ENCODE peak calls at places on chromosome 4, in nine cellular contexts. One of them, this sample, is unnamed.

GRCh38 chr4:149836546-149836945 is 20.9 kb upstream of the IQCM start:
- DNase-seq in RWPE2: no peak
- DNase-seq in lower lobe of right lung: no peak
- DNase-seq in H9: no peak
- DNase-seq in sigmoid colon: no peak
- DNase-seq in D721Med: no peak
- DNase-seq in cardiac fibroblast: no peak
- DNase-seq in GM13976: no peak
- DNase-seq in mesothelial cell of epicardium: no peak
- DNase-seq in this sample: no peak

GRCh38 chr4:41542526-41543270 is 4.7 kb downstream of the LIMCH1 start:
- DNase-seq in lower lobe of right lung: no peak
- DNase-seq in GM13976: no peak
- DNase-seq in mesothelial cell of epicardium: no peak
- DNase-seq in H9: no peak
- DNase-seq in cardiac fibroblast: peak; percentile 32
- DNase-seq in sigmoid colon: no peak
- DNase-seq in RWPE2: no peak
- DNase-seq in D721Med: no peak
- DNase-seq in this sample: no peak

GRCh38 chr4:3704669-3705068 is 61.5 kb upstream of the ADRA2C start:
- DNase-seq in cardiac fibroblast: no peak
- DNase-seq in sigmoid colon: no peak
- DNase-seq in mesothelial cell of epicardium: no peak
- DNase-seq in D721Med: no peak
- DNase-seq in RWPE2: no peak
- DNase-seq in lower lobe of right lung: peak; percentile 23
- DNase-seq in H9: no peak
- DNase-seq in GM13976: no peak
- DNase-seq in this sample: no peak

GRCh38 chr4:154722262-154722661 is 21.5 kb upstream of the LRAT start:
- DNase-seq in mesothelial cell of epicardium: no peak
- DNase-seq in cardiac fibroblast: no peak
- DNase-seq in RWPE2: no peak
- DNase-seq in sigmoid colon: no peak
- DNase-seq in lower lobe of right lung: no peak
- DNase-seq in GM13976: no peak
- DNase-seq in H9: no peak
- DNase-seq in D721Med: no peak
- DNase-seq in this sample: no peak

GRCh38 chr4:27189683-27190082 is 329.0 kb downstream of the STIM2 start:
- DNase-seq in sigmoid colon: no peak
- DNase-seq in lower lobe of right lung: no peak
- DNase-seq in mesothelial cell of epicardium: no peak
- DNase-seq in cardiac fibroblast: no peak
- DNase-seq in GM13976: no peak
- DNase-seq in D721Med: no peak
- DNase-seq in RWPE2: no peak
- DNase-seq in H9: no peak
- DNase-seq in this sample: no peak

GRCh38 chr4:75621715-75622114 is 8.6 kb downstream of the CDKL2 start:
- DNase-seq in mesothelial cell of epicardium: no peak
- DNase-seq in H9: no peak
- DNase-seq in cardiac fibroblast: no peak
- DNase-seq in GM13976: no peak
- DNase-seq in D721Med: no peak
- DNase-seq in sigmoid colon: no peak
- DNase-seq in RWPE2: no peak
- DNase-seq in lower lobe of right lung: no peak
- DNase-seq in this sample: no peak

GRCh38 chr4:100288167-100288566 is 97.9 kb upstream of the DDIT4L start:
- DNase-seq in cardiac fibroblast: peak; percentile 43
- DNase-seq in RWPE2: no peak
- DNase-seq in GM13976: no peak
- DNase-seq in sigmoid colon: no peak
- DNase-seq in lower lobe of right lung: no peak
- DNase-seq in D721Med: no peak
- DNase-seq in H9: no peak
- DNase-seq in mesothelial cell of epicardium: no peak
- DNase-seq in this sample: no peak

GRCh38 chr4:185997287-185997686 is 71.7 kb upstream of the TLR3 start:
- DNase-seq in RWPE2: no peak
- DNase-seq in D721Med: no peak
- DNase-seq in cardiac fibroblast: no peak
- DNase-seq in H9: no peak
- DNase-seq in GM13976: no peak
- DNase-seq in mesothelial cell of epicardium: no peak
- DNase-seq in sigmoid colon: no peak
- DNase-seq in lower lobe of right lung: no peak
- DNase-seq in this sample: no peak

GRCh38 chr4:84158670-84159069 is 340.4 kb downstream of the NKX6-1 start:
- DNase-seq in mesothelial cell of epicardium: no peak
- DNase-seq in D721Med: no peak
- DNase-seq in H9: no peak
- DNase-seq in GM13976: no peak
- DNase-seq in cardiac fibroblast: no peak
- DNase-seq in RWPE2: no peak
- DNase-seq in lower lobe of right lung: no peak
- DNase-seq in sigmoid colon: no peak
- DNase-seq in this sample: no peak

GRCh38 chr4:38306482-38307071 is 346.4 kb downstream of the PTTG2 start:
- DNase-seq in H9: no peak
- DNase-seq in mesothelial cell of epicardium: no peak
- DNase-seq in RWPE2: no peak
- DNase-seq in cardiac fibroblast: no peak
- DNase-seq in lower lobe of right lung: no peak
- DNase-seq in GM13976: peak; percentile 61
- DNase-seq in sigmoid colon: no peak
- DNase-seq in D721Med: no peak
- DNase-seq in this sample: peak; percentile 58

GRCh38 chr4:151434183-151434860 is 25.3 kb downstream of the FHIP1A start:
- DNase-seq in RWPE2: no peak
- DNase-seq in H9: no peak
- DNase-seq in mesothelial cell of epicardium: no peak
- DNase-seq in sigmoid colon: no peak
- DNase-seq in GM13976: no peak
- DNase-seq in lower lobe of right lung: no peak
- DNase-seq in D721Med: no peak
- DNase-seq in cardiac fibroblast: no peak
- DNase-seq in this sample: no peak

GRCh38 chr4:107220976-107221375 is 184.9 kb upstream of the DKK2 start:
- DNase-seq in RWPE2: no peak
- DNase-seq in H9: no peak
- DNase-seq in mesothelial cell of epicardium: no peak
- DNase-seq in lower lobe of right lung: no peak
- DNase-seq in sigmoid colon: no peak
- DNase-seq in cardiac fibroblast: no peak
- DNase-seq in D721Med: no peak
- DNase-seq in GM13976: no peak
- DNase-seq in this sample: no peak

GRCh38 chr4:43607827-43608461 is 715.4 kb downstream of the GRXCR1 start:
- DNase-seq in GM13976: no peak
- DNase-seq in H9: no peak
- DNase-seq in mesothelial cell of epicardium: no peak
- DNase-seq in RWPE2: no peak
- DNase-seq in lower lobe of right lung: no peak
- DNase-seq in sigmoid colon: no peak
- DNase-seq in D721Med: no peak
- DNase-seq in cardiac fibroblast: no peak
- DNase-seq in this sample: no peak

GRCh38 chr4:26273308-26273980 is 47.4 kb upstream of the RBPJ start:
- DNase-seq in lower lobe of right lung: peak; percentile 64
- DNase-seq in D721Med: no peak
- DNase-seq in mesothelial cell of epicardium: no peak
- DNase-seq in cardiac fibroblast: no peak
- DNase-seq in RWPE2: no peak
- DNase-seq in sigmoid colon: peak; percentile 71
- DNase-seq in GM13976: no peak
- DNase-seq in H9: peak; percentile 59
- DNase-seq in this sample: no peak

GRCh38 chr4:84582988-84583870 is at the start of gene CDS1:
- DNase-seq in sigmoid colon: no peak
- DNase-seq in RWPE2: peak; percentile 75
- DNase-seq in GM13976: no peak
- DNase-seq in cardiac fibroblast: no peak
- DNase-seq in H9: peak; percentile 59
- DNase-seq in mesothelial cell of epicardium: peak; percentile 21
- DNase-seq in D721Med: no peak
- DNase-seq in lower lobe of right lung: peak; percentile 89
- DNase-seq in this sample: peak; percentile 12

GRCh38 chr4:130478406-130478805 is 1382.5 kb downstream of the C4orf33 start:
- DNase-seq in RWPE2: no peak
- DNase-seq in lower lobe of right lung: no peak
- DNase-seq in cardiac fibroblast: peak; percentile 86
- DNase-seq in D721Med: no peak
- DNase-seq in GM13976: no peak
- DNase-seq in mesothelial cell of epicardium: no peak
- DNase-seq in sigmoid colon: no peak
- DNase-seq in H9: no peak
- DNase-seq in this sample: no peak

DNA sequence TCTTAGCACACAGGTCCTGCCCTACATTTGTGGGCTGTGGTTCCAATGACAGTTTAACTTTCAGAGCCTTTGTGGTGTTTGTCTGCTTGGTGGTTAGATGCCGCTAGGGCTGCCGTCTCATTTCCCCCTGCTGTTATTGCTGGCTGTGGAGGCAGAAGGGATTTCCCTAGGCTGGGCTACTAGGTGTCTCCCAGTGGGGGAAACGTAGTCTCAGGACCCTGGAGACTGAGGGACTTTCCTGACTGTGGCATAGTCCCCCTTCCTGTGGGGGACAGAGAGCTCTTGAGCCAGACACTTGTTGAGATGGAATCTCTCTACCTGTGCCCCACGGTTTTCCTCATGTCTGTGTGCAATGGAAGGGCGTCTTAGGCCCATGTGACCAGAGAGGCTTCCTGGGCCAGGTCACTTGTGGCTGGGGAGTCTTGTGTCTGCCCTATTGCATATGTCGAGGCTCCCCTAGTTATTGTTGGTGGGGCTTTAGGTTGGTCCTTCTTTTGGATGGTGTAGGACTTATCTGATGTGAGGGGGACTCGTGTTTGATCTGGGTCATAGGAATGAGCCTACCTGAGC is 68.2 kb downstream of the ARHGAP10 start:
- DNase-seq in sigmoid colon: no peak
- DNase-seq in cardiac fibroblast: no peak
- DNase-seq in RWPE2: no peak
- DNase-seq in mesothelial cell of epicardium: no peak
- DNase-seq in lower lobe of right lung: no peak
- DNase-seq in GM13976: peak; percentile 70
- DNase-seq in D721Med: no peak
- DNase-seq in H9: no peak
- DNase-seq in this sample: peak; percentile 74
- TF ChIP-seq CTCF in sigmoid colon: no peak
- TF ChIP-seq CTCF in cardiac fibroblast: no peak
- TF ChIP-seq CTCF in RWPE2: no peak
- TF ChIP-seq CTCF in mesothelial cell of epicardium: no peak
- TF ChIP-seq CTCF in lower lobe of right lung: no peak
- TF ChIP-seq CTCF in GM13976: no peak
- TF ChIP-seq CTCF in D721Med: no peak
- TF ChIP-seq CTCF in H9: no peak
- TF ChIP-seq CTCF in this sample: no peak

DNA sequence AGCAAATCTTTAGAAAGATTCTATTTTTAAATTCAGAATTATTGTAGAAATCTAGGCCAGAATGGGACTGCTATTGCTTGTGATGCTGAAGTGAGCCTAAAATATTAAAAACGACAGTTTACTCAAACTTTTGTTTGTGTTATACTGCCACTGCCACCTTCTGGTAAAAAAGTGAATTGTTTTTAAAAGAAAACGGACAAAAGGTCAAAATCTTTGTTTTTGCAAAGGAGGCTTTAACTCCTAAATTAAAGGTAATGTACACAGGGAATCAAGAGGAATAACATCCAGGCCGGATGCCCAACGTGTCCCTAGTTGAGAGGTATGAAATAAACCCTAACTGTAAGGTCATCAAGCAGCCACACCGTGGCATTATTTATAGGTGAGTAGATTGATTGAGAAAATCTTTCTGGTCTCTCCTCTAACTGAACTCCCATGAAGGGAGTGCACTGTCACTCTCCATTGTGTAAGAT is 338.3 kb upstream of the GALNT7 start:
- DNase-seq in cardiac fibroblast: peak; percentile 17
- DNase-seq in lower lobe of right lung: no peak
- DNase-seq in mesothelial cell of epicardium: no peak
- DNase-seq in sigmoid colon: no peak
- DNase-seq in GM13976: peak; percentile 16
- DNase-seq in D721Med: no peak
- DNase-seq in H9: no peak
- DNase-seq in RWPE2: no peak
- DNase-seq in this sample: peak; percentile 18
- TF ChIP-seq CTCF in cardiac fibroblast: peak; percentile 17
- TF ChIP-seq CTCF in lower lobe of right lung: peak; percentile 55
- TF ChIP-seq CTCF in mesothelial cell of epicardium: peak; percentile 97
- TF ChIP-seq CTCF in sigmoid colon: peak; percentile 47
- TF ChIP-seq CTCF in GM13976: no peak
- TF ChIP-seq CTCF in D721Med: peak; percentile 45
- TF ChIP-seq CTCF in H9: peak; percentile 69
- TF ChIP-seq CTCF in RWPE2: peak; percentile 73
- TF ChIP-seq CTCF in this sample: peak; percentile 32

GRCh38 chr4:117447925-117448324 is 362.5 kb upstream of the TRAM1L1 start:
- DNase-seq in mesothelial cell of epicardium: no peak
- DNase-seq in GM13976: no peak
- DNase-seq in D721Med: no peak
- DNase-seq in H9: peak; percentile 51
- DNase-seq in sigmoid colon: no peak
- DNase-seq in lower lobe of right lung: no peak
- DNase-seq in cardiac fibroblast: no peak
- DNase-seq in RWPE2: no peak
- DNase-seq in this sample: no peak
- TF ChIP-seq CTCF in mesothelial cell of epicardium: no peak
- TF ChIP-seq CTCF in GM13976: no peak
- TF ChIP-seq CTCF in D721Med: peak; percentile 16
- TF ChIP-seq CTCF in H9: peak; percentile 67
- TF ChIP-seq CTCF in sigmoid colon: no peak
- TF ChIP-seq CTCF in lower lobe of right lung: no peak
- TF ChIP-seq CTCF in cardiac fibroblast: no peak
- TF ChIP-seq CTCF in RWPE2: no peak
- TF ChIP-seq CTCF in this sample: peak; percentile 20

DNA sequence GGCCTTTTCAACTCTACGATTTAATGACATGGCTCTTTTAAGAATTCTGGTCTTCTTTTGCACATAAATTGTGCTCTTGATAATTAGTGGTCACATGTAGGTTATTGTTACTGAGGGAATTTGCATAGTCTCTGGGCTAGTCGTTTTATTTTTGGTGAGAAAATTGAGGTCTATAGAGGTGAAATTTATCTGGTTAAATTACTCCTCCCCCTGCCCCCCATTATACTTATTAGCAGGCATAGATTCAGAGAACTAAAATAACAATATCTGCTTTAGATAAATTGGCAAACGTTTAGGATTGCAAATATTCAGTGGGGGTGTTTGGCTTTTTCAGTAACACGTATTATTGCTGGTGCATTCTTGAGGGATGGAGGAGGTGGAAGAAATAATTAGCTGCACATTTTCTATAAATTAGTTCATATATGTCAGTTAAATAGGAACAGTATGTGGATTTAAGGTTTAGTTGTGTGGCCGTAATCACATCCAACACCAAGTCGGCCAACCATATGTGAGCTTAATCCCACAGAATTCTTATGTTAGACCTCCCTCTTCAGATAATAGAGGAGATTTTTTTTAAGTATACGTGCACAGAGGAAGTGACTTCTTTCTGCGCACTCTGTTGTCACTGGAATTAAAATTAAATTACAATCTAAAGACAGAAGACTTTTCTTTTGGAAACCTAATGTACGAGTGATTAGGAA is 1.9 kb downstream of the SEPTIN11 start:
- DNase-seq in D721Med: no peak
- DNase-seq in mesothelial cell of epicardium: no peak
- DNase-seq in cardiac fibroblast: peak; percentile 41
- DNase-seq in RWPE2: no peak
- DNase-seq in sigmoid colon: no peak
- DNase-seq in GM13976: no peak
- DNase-seq in H9: no peak
- DNase-seq in lower lobe of right lung: no peak
- DNase-seq in this sample: no peak
- TF ChIP-seq CTCF in D721Med: peak; percentile 25
- TF ChIP-seq CTCF in mesothelial cell of epicardium: no peak
- TF ChIP-seq CTCF in cardiac fibroblast: no peak
- TF ChIP-seq CTCF in RWPE2: no peak
- TF ChIP-seq CTCF in sigmoid colon: no peak
- TF ChIP-seq CTCF in GM13976: no peak
- TF ChIP-seq CTCF in H9: no peak
- TF ChIP-seq CTCF in lower lobe of right lung: no peak
- TF ChIP-seq CTCF in this sample: no peak